ENCODE peak calls at places on chromosomes 13 and 19, in five cellular contexts. One of them, this sample, is unnamed.

GRCh38 chr13:77565635-77566034 is 30.1 kb downstream of the SCEL start:
- DNase-seq in mucosa of gallbladder: no peak
- DNase-seq in activated naive CD4-positive, alpha-beta T cell: no peak
- DNase-seq in COR-L47: peak
- DNase-seq in uterus: no peak
- DNase-seq in this sample: no peak

GRCh38 chr13:20441879-20442278 is 83.8 kb downstream of the CRYL1 start:
- DNase-seq in mucosa of gallbladder: no peak
- DNase-seq in activated naive CD4-positive, alpha-beta T cell: no peak
- DNase-seq in COR-L47: no peak
- DNase-seq in uterus: no peak
- DNase-seq in this sample: peak

GRCh38 chr19:49592486-49593232 is 1.7 kb downstream of the PRR12 start:
- DNase-seq in mucosa of gallbladder: no peak
- DNase-seq in activated naive CD4-positive, alpha-beta T cell: no peak
- DNase-seq in COR-L47: no peak
- DNase-seq in uterus: no peak
- DNase-seq in this sample: no peak

GRCh38 chr19:14375055-14375581 is 6.1 kb upstream of the ADGRE5 start:
- DNase-seq in mucosa of gallbladder: peak
- DNase-seq in activated naive CD4-positive, alpha-beta T cell: no peak
- DNase-seq in COR-L47: no peak
- DNase-seq in uterus: no peak
- DNase-seq in this sample: no peak

GRCh38 chr13:29520671-29521070 is 74.8 kb downstream of the SLC7A1 start:
- DNase-seq in mucosa of gallbladder: no peak
- DNase-seq in activated naive CD4-positive, alpha-beta T cell: no peak
- DNase-seq in COR-L47: no peak
- DNase-seq in uterus: no peak
- DNase-seq in this sample: no peak

GRCh38 chr13:31073859-31074718 is 87.6 kb downstream of the HSPH1 start:
- DNase-seq in mucosa of gallbladder: no peak
- DNase-seq in activated naive CD4-positive, alpha-beta T cell: no peak
- DNase-seq in COR-L47: no peak
- DNase-seq in uterus: no peak
- DNase-seq in this sample: peak

GRCh38 chr19:50046649-50047503 is 21.1 kb downstream of the ZNF473 start:
- DNase-seq in mucosa of gallbladder: peak
- DNase-seq in activated naive CD4-positive, alpha-beta T cell: no peak
- DNase-seq in COR-L47: peak
- DNase-seq in uterus: peak
- DNase-seq in this sample: no peak

GRCh38 chr13:26051231-26052135 is at the start of gene SHISA2:
- DNase-seq in mucosa of gallbladder: no peak
- DNase-seq in activated naive CD4-positive, alpha-beta T cell: no peak
- DNase-seq in COR-L47: peak
- DNase-seq in uterus: no peak
- DNase-seq in this sample: peak

GRCh38 chr19:12987781-12988180 is 7.5 kb upstream of the NFIX start:
- DNase-seq in mucosa of gallbladder: no peak
- DNase-seq in activated naive CD4-positive, alpha-beta T cell: no peak
- DNase-seq in COR-L47: peak
- DNase-seq in uterus: no peak
- DNase-seq in this sample: no peak

GRCh38 chr19:32189956-32190706 is 155.3 kb upstream of the ZNF507 start:
- DNase-seq in mucosa of gallbladder: no peak
- DNase-seq in activated naive CD4-positive, alpha-beta T cell: no peak
- DNase-seq in COR-L47: no peak
- DNase-seq in uterus: no peak
- DNase-seq in this sample: no peak

GRCh38 chr13:54945978-54946377 is 1917.4 kb downstream of the OLFM4 start:
- DNase-seq in mucosa of gallbladder: no peak
- DNase-seq in activated naive CD4-positive, alpha-beta T cell: no peak
- DNase-seq in COR-L47: peak
- DNase-seq in uterus: no peak
- DNase-seq in this sample: no peak

GRCh38 chr19:798415-799075 is 1.3 kb downstream of the PTBP1 start:
- DNase-seq in mucosa of gallbladder: peak
- DNase-seq in activated naive CD4-positive, alpha-beta T cell: no peak
- DNase-seq in COR-L47: no peak
- DNase-seq in uterus: no peak
- DNase-seq in this sample: no peak

GRCh38 chr13:113663934-113664333 is 3.1 kb upstream of the GRK1 start:
- DNase-seq in mucosa of gallbladder: no peak
- DNase-seq in activated naive CD4-positive, alpha-beta T cell: no peak
- DNase-seq in COR-L47: no peak
- DNase-seq in uterus: no peak
- DNase-seq in this sample: no peak

GRCh38 chr13:39148513-39148961 is 110.3 kb downstream of the NHLRC3 start:
- DNase-seq in mucosa of gallbladder: no peak
- DNase-seq in activated naive CD4-positive, alpha-beta T cell: no peak
- DNase-seq in COR-L47: peak
- DNase-seq in uterus: no peak
- DNase-seq in this sample: peak

GRCh38 chr13:19089315-19089714 is 92.3 kb downstream of the TUBA3C start:
- DNase-seq in mucosa of gallbladder: no peak
- DNase-seq in activated naive CD4-positive, alpha-beta T cell: no peak
- DNase-seq in COR-L47: no peak
- DNase-seq in uterus: no peak
- DNase-seq in this sample: no peak

GRCh38 chr13:95756072-95756471 is 79.1 kb downstream of the DNAJC3 start:
- DNase-seq in mucosa of gallbladder: no peak
- DNase-seq in activated naive CD4-positive, alpha-beta T cell: no peak
- DNase-seq in COR-L47: no peak
- DNase-seq in uterus: no peak
- DNase-seq in this sample: no peak

GRCh38 chr19:49862411-49863253 is 4.7 kb downstream of the PNKP start:
- DNase-seq in mucosa of gallbladder: no peak
- DNase-seq in activated naive CD4-positive, alpha-beta T cell: no peak
- DNase-seq in COR-L47: no peak
- DNase-seq in uterus: peak
- DNase-seq in this sample: no peak

GRCh38 chr13:44155422-44156293 is 218.0 kb upstream of the SERP2 start:
- DNase-seq in mucosa of gallbladder: peak
- DNase-seq in activated naive CD4-positive, alpha-beta T cell: no peak
- DNase-seq in COR-L47: no peak
- DNase-seq in uterus: peak
- DNase-seq in this sample: no peak

GRCh38 chr13:22967669-22968068 is 213.1 kb upstream of the SGCG start:
- DNase-seq in mucosa of gallbladder: no peak
- DNase-seq in activated naive CD4-positive, alpha-beta T cell: no peak
- DNase-seq in COR-L47: no peak
- DNase-seq in uterus: no peak
- DNase-seq in this sample: no peak

GRCh38 chr19:55341191-55342043 is 1.7 kb downstream of the KMT5C start:
- DNase-seq in mucosa of gallbladder: peak
- DNase-seq in activated naive CD4-positive, alpha-beta T cell: no peak
- DNase-seq in COR-L47: peak
- DNase-seq in uterus: peak
- DNase-seq in this sample: no peak

GRCh38 chr19:1567116-1567847 is 843 bp downstream of the MEX3D start:
- DNase-seq in mucosa of gallbladder: no peak
- DNase-seq in activated naive CD4-positive, alpha-beta T cell: no peak
- DNase-seq in COR-L47: no peak
- DNase-seq in uterus: peak
- DNase-seq in this sample: no peak

GRCh38 chr19:37342753-37343152 is 28.1 kb upstream of the ZNF527 start:
- DNase-seq in mucosa of gallbladder: no peak
- DNase-seq in activated naive CD4-positive, alpha-beta T cell: no peak
- DNase-seq in COR-L47: no peak
- DNase-seq in uterus: no peak
- DNase-seq in this sample: no peak

GRCh38 chr13:34344761-34345600 is 527.0 kb downstream of the RFC3 start:
- DNase-seq in mucosa of gallbladder: no peak
- DNase-seq in activated naive CD4-positive, alpha-beta T cell: no peak
- DNase-seq in COR-L47: peak
- DNase-seq in uterus: no peak
- DNase-seq in this sample: no peak

GRCh38 chr19:35118268-35119026 is 2.8 kb downstream of the FXYD3 start:
- DNase-seq in mucosa of gallbladder: no peak
- DNase-seq in activated naive CD4-positive, alpha-beta T cell: no peak
- DNase-seq in COR-L47: no peak
- DNase-seq in uterus: no peak
- DNase-seq in this sample: no peak

GRCh38 chr13:43428545-43429287 is 358.1 kb downstream of the ENOX1 start:
- DNase-seq in mucosa of gallbladder: no peak
- DNase-seq in activated naive CD4-positive, alpha-beta T cell: no peak
- DNase-seq in COR-L47: no peak
- DNase-seq in uterus: no peak
- DNase-seq in this sample: no peak

GRCh38 chr13:110885516-110885915 is 29.4 kb downstream of the ANKRD10 start:
- DNase-seq in mucosa of gallbladder: no peak
- DNase-seq in activated naive CD4-positive, alpha-beta T cell: no peak
- DNase-seq in COR-L47: no peak
- DNase-seq in uterus: no peak
- DNase-seq in this sample: no peak

GRCh38 chr13:51856998-51857397 is 4.8 kb upstream of the CCDC70 start:
- DNase-seq in mucosa of gallbladder: no peak
- DNase-seq in activated naive CD4-positive, alpha-beta T cell: no peak
- DNase-seq in COR-L47: no peak
- DNase-seq in uterus: no peak
- DNase-seq in this sample: no peak

GRCh38 chr19:369876-370275 is 25.3 kb upstream of the MIER2 start:
- DNase-seq in mucosa of gallbladder: no peak
- DNase-seq in activated naive CD4-positive, alpha-beta T cell: no peak
- DNase-seq in COR-L47: no peak
- DNase-seq in uterus: no peak
- DNase-seq in this sample: no peak

GRCh38 chr13:23159205-23159586 is 21.6 kb upstream of the SGCG start:
- DNase-seq in mucosa of gallbladder: no peak
- DNase-seq in activated naive CD4-positive, alpha-beta T cell: no peak
- DNase-seq in COR-L47: no peak
- DNase-seq in uterus: no peak
- DNase-seq in this sample: peak

GRCh38 chr19:4717191-4717965 is 6.3 kb downstream of the DPP9 start:
- DNase-seq in mucosa of gallbladder: no peak
- DNase-seq in activated naive CD4-positive, alpha-beta T cell: no peak
- DNase-seq in COR-L47: no peak
- DNase-seq in uterus: no peak
- DNase-seq in this sample: peak

GRCh38 chr13:73945871-73946270 is 188.3 kb downstream of the KLF12 start:
- DNase-seq in mucosa of gallbladder: no peak
- DNase-seq in activated naive CD4-positive, alpha-beta T cell: no peak
- DNase-seq in COR-L47: no peak
- DNase-seq in uterus: no peak
- DNase-seq in this sample: no peak

GRCh38 chr13:75452564-75452963 is 29.4 kb downstream of the TBC1D4 start:
- DNase-seq in mucosa of gallbladder: no peak
- DNase-seq in activated naive CD4-positive, alpha-beta T cell: no peak
- DNase-seq in COR-L47: no peak
- DNase-seq in uterus: no peak
- DNase-seq in this sample: peak

GRCh38 chr19:46654621-46655152 is 6.3 kb downstream of the DACT3 start:
- DNase-seq in mucosa of gallbladder: no peak
- DNase-seq in activated naive CD4-positive, alpha-beta T cell: no peak
- DNase-seq in COR-L47: no peak
- DNase-seq in uterus: peak
- DNase-seq in this sample: no peak

GRCh38 chr19:56538761-56539263 is at the start of gene ZFP28:
- DNase-seq in mucosa of gallbladder: peak
- DNase-seq in activated naive CD4-positive, alpha-beta T cell: no peak
- DNase-seq in COR-L47: peak
- DNase-seq in uterus: peak
- DNase-seq in this sample: peak

GRCh38 chr13:93244141-93244917 is 17.7 kb downstream of the GPC6 start:
- DNase-seq in mucosa of gallbladder: no peak
- DNase-seq in activated naive CD4-positive, alpha-beta T cell: no peak
- DNase-seq in COR-L47: no peak
- DNase-seq in uterus: no peak
- DNase-seq in this sample: no peak